ENCODE peak calls at places on chromosomes 12 and 14, in four cellular contexts. One of them, this sample, is unnamed.

GRCh38 chr14:90440592-90440991 is 43.8 kb downstream of the CALM1 start:
- DNase-seq in neural crest cell: no peak
- DNase-seq in heart left ventricle: no peak
- DNase-seq in DND-41: no peak
- DNase-seq in this sample: no peak

GRCh38 chr12:42323856-42324255 is 2.0 kb downstream of the ZCRB1 start:
- DNase-seq in DND-41: no peak
- DNase-seq in neural crest cell: no peak
- DNase-seq in heart left ventricle: no peak
- DNase-seq in this sample: no peak

GRCh38 chr14:20383032-20383431 is 30.3 kb downstream of the TEP1 start:
- DNase-seq in heart left ventricle: no peak
- DNase-seq in DND-41: no peak
- DNase-seq in neural crest cell: no peak
- DNase-seq in this sample: no peak

GRCh38 chr12:111589601-111590000 is 9.5 kb downstream of the ATXN2 start:
- DNase-seq in neural crest cell: no peak
- DNase-seq in heart left ventricle: no peak
- DNase-seq in DND-41: no peak
- DNase-seq in this sample: no peak

GRCh38 chr12:50222275-50222783 is 55.2 kb upstream of the CERS5 start:
- DNase-seq in DND-41: peak
- DNase-seq in neural crest cell: peak
- DNase-seq in heart left ventricle: peak
- DNase-seq in this sample: peak

GRCh38 chr12:24425601-24425970 is 476.1 kb upstream of the SOX5 start:
- DNase-seq in DND-41: peak
- DNase-seq in heart left ventricle: no peak
- DNase-seq in neural crest cell: no peak
- DNase-seq in this sample: peak

GRCh38 chr12:2282321-2282720 is 229.5 kb downstream of the CACNA1C start:
- DNase-seq in neural crest cell: no peak
- DNase-seq in DND-41: no peak
- DNase-seq in heart left ventricle: no peak
- DNase-seq in this sample: peak

GRCh38 chr14:68684466-68685418 is 108.1 kb downstream of the ZFP36L1 start:
- DNase-seq in neural crest cell: no peak
- DNase-seq in DND-41: no peak
- DNase-seq in heart left ventricle: no peak
- DNase-seq in this sample: no peak

GRCh38 chr14:68143341-68143807 is 323.8 kb downstream of the RAD51B start:
- DNase-seq in DND-41: peak
- DNase-seq in neural crest cell: no peak
- DNase-seq in heart left ventricle: peak
- DNase-seq in this sample: peak

GRCh38 chr14:22383515-22384166 is 205.4 kb downstream of the DAD1 start:
- DNase-seq in neural crest cell: no peak
- DNase-seq in heart left ventricle: no peak
- DNase-seq in DND-41: no peak
- DNase-seq in this sample: no peak

GRCh38 chr12:114218136-114218535 is 187.8 kb downstream of the TBX5 start:
- DNase-seq in DND-41: no peak
- DNase-seq in neural crest cell: no peak
- DNase-seq in heart left ventricle: no peak
- DNase-seq in this sample: no peak

GRCh38 chr12:114215766-114216165 is 190.2 kb downstream of the TBX5 start:
- DNase-seq in neural crest cell: no peak
- DNase-seq in DND-41: no peak
- DNase-seq in heart left ventricle: no peak
- DNase-seq in this sample: no peak

GRCh38 chr12:114209852-114210251 is 196.1 kb downstream of the TBX5 start:
- DNase-seq in heart left ventricle: no peak
- DNase-seq in neural crest cell: no peak
- DNase-seq in DND-41: no peak
- DNase-seq in this sample: no peak

GRCh38 chr12:114213055-114213561 is 192.8 kb downstream of the TBX5 start:
- DNase-seq in heart left ventricle: no peak
- DNase-seq in neural crest cell: no peak
- DNase-seq in DND-41: no peak
- DNase-seq in this sample: no peak
- TF ChIP-seq CTCF in heart left ventricle: peak
- TF ChIP-seq CTCF in neural crest cell: peak
- TF ChIP-seq CTCF in DND-41: no peak
- TF ChIP-seq CTCF in this sample: no peak

GRCh38 chr12:124059752-124060151 is 86.7 kb downstream of the ZNF664 start:
- DNase-seq in heart left ventricle: no peak
- DNase-seq in DND-41: no peak
- DNase-seq in neural crest cell: no peak
- DNase-seq in this sample: no peak

GRCh38 chr12:124055066-124055465 is 82.1 kb downstream of the ZNF664 start:
- DNase-seq in heart left ventricle: no peak
- DNase-seq in neural crest cell: no peak
- DNase-seq in DND-41: no peak
- DNase-seq in this sample: no peak

GRCh38 chr12:124057691-124058090 is 84.7 kb downstream of the ZNF664 start:
- DNase-seq in neural crest cell: no peak
- DNase-seq in heart left ventricle: no peak
- DNase-seq in DND-41: no peak
- DNase-seq in this sample: peak

GRCh38 chr12:124049451-124050094 is 76.6 kb downstream of the ZNF664 start:
- DNase-seq in DND-41: no peak
- DNase-seq in neural crest cell: no peak
- DNase-seq in heart left ventricle: no peak
- DNase-seq in this sample: no peak

GRCh38 chr12:124053855-124054254 is 80.8 kb downstream of the ZNF664 start:
- DNase-seq in heart left ventricle: peak
- DNase-seq in neural crest cell: peak
- DNase-seq in DND-41: no peak
- DNase-seq in this sample: peak
- TF ChIP-seq CTCF in heart left ventricle: peak
- TF ChIP-seq CTCF in neural crest cell: peak
- TF ChIP-seq CTCF in DND-41: peak
- TF ChIP-seq CTCF in this sample: peak

GRCh38 chr14:94598816-94599655 is 13.2 kb upstream of the SERPINA3 start:
- DNase-seq in heart left ventricle: peak
- DNase-seq in neural crest cell: peak
- DNase-seq in DND-41: no peak
- DNase-seq in this sample: peak
- TF ChIP-seq CTCF in heart left ventricle: no peak
- TF ChIP-seq CTCF in neural crest cell: no peak
- TF ChIP-seq CTCF in DND-41: no peak
- TF ChIP-seq CTCF in this sample: peak

GRCh38 chr12:52805739-52806138 is 8.2 kb downstream of the KRT4 start:
- DNase-seq in DND-41: no peak
- DNase-seq in neural crest cell: no peak
- DNase-seq in heart left ventricle: no peak
- DNase-seq in this sample: peak

GRCh38 chr12:52806821-52807543 is 6.9 kb downstream of the KRT4 start:
- DNase-seq in DND-41: no peak
- DNase-seq in heart left ventricle: no peak
- DNase-seq in neural crest cell: no peak
- DNase-seq in this sample: no peak

GRCh38 chr12:52805000-52805399 is 8.9 kb downstream of the KRT4 start:
- DNase-seq in neural crest cell: no peak
- DNase-seq in heart left ventricle: no peak
- DNase-seq in DND-41: no peak
- DNase-seq in this sample: no peak

GRCh38 chr12:52807544-52808470 is 6.1 kb downstream of the KRT4 start:
- DNase-seq in DND-41: no peak
- DNase-seq in neural crest cell: no peak
- DNase-seq in heart left ventricle: no peak
- DNase-seq in this sample: no peak

DNA sequence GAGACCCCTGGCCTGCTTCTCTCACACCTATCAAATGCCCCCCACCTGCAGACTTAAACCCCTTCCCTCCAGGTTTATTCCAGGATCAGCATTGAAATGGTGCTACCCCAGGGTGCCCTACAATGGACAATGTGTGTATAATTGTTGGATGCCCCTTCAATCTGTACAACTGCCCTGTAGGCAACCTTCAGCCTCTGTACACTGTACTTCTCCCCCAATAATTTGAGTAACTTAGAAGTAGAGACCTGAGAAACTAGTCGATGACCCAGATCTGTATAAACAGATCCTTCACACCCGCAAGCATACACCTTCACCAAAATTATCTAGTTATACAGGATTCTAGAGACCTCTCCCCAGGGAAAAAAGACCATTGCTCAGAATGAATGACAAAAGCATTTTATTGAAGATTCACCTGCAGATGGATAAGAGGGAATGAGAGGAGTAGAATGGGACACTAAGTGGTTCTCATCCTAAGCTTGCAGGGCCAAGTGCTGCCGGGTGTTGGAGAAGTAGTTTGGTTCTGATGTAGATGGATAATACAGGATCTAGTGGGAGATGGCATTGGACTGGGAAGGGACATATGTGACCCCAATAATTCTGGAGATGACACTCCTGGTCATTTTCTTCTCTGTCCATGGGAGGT is 7.6 kb downstream of the KRT4 start:
- DNase-seq in DND-41: no peak
- DNase-seq in neural crest cell: no peak
- DNase-seq in heart left ventricle: no peak
- DNase-seq in this sample: no peak
- TF ChIP-seq CTCF in DND-41: no peak
- TF ChIP-seq CTCF in neural crest cell: no peak
- TF ChIP-seq CTCF in heart left ventricle: no peak
- TF ChIP-seq CTCF in this sample: no peak

GRCh38 chr14:105020815-105021655 is at the start of gene CDCA4:
- DNase-seq in neural crest cell: peak
- DNase-seq in heart left ventricle: peak
- DNase-seq in DND-41: peak
- DNase-seq in this sample: peak

GRCh38 chr14:105023144-105023543 is 2.3 kb upstream of the CDCA4 start:
- DNase-seq in neural crest cell: no peak
- DNase-seq in DND-41: no peak
- DNase-seq in heart left ventricle: no peak
- DNase-seq in this sample: peak

GRCh38 chr14:105022276-105022670 is 1.4 kb upstream of the CDCA4 start:
- DNase-seq in heart left ventricle: no peak
- DNase-seq in neural crest cell: no peak
- DNase-seq in DND-41: no peak
- DNase-seq in this sample: no peak

GRCh38 chr14:105019861-105020814 is 745 bp downstream of the CDCA4 start:
- DNase-seq in heart left ventricle: no peak
- DNase-seq in DND-41: peak
- DNase-seq in neural crest cell: peak
- DNase-seq in this sample: peak

DNA sequence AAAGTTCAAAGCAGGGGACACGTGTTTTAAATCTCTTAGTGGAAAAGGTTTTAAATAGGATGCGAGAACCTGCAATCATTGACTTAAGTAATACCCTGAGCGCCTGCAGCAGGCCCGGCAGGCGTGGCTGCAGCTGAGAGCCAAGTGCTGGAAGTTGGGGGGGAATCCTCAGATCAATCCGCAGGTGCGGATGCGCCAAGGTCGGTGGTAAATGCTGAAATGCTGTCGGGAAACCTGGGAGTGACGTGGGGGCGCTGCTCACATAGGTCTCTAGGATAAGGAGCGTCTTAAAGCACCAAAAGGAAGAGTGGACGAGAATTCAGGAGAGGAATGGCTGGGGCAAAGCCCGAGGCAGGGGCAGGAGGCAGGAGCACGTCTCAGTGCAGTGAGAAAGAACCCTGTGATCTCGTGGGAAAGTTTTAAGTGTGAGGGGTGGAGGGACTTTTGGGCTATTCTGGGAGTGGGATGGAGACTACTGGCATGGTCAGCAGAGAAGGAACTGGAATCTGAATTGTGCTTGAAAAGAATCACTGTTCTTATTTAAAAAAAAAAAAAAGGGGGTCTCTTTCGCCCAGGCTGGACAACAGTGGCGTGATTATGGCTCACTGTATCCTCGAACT is 883 bp upstream of the CDCA4 start:
- DNase-seq in DND-41: peak
- DNase-seq in heart left ventricle: peak
- DNase-seq in neural crest cell: peak
- DNase-seq in this sample: peak
- TF ChIP-seq CTCF in DND-41: peak
- TF ChIP-seq CTCF in heart left ventricle: no peak
- TF ChIP-seq CTCF in neural crest cell: no peak
- TF ChIP-seq CTCF in this sample: peak

DNA sequence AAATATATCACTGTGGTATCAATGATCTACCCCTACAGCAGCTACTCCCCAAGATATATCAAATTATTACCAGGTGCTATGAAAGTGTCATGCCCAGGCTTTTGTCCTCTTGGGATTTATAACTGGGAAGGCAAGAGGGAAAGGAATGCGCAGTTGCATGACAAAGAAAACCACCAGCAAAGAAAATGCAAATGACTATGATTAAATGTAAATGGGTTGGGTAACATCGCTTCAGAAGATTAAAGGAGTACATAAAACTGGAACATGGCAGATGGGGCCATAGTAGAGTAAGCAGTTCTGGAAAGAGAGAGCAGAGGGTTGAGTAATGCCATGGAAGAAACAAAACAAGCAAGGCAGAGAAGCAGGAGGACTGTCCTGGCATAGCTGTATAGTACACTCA is 493.1 kb downstream of the NOVA1 start:
- DNase-seq in heart left ventricle: no peak
- DNase-seq in DND-41: no peak
- DNase-seq in neural crest cell: no peak
- DNase-seq in this sample: no peak
- TF ChIP-seq CTCF in heart left ventricle: no peak
- TF ChIP-seq CTCF in DND-41: no peak
- TF ChIP-seq CTCF in neural crest cell: no peak
- TF ChIP-seq CTCF in this sample: no peak

GRCh38 chr14:88255196-88255595 is 67.9 kb downstream of the KCNK10 start:
- DNase-seq in DND-41: no peak
- DNase-seq in neural crest cell: no peak
- DNase-seq in heart left ventricle: no peak
- DNase-seq in this sample: no peak
- TF ChIP-seq CTCF in DND-41: no peak
- TF ChIP-seq CTCF in neural crest cell: no peak
- TF ChIP-seq CTCF in heart left ventricle: no peak
- TF ChIP-seq CTCF in this sample: no peak

GRCh38 chr12:54017027-54017788 is 8.4 kb downstream of the HOXC8 start:
- DNase-seq in DND-41: no peak
- DNase-seq in heart left ventricle: no peak
- DNase-seq in neural crest cell: no peak
- DNase-seq in this sample: no peak
- TF ChIP-seq CTCF in DND-41: peak
- TF ChIP-seq CTCF in heart left ventricle: no peak
- TF ChIP-seq CTCF in neural crest cell: no peak
- TF ChIP-seq CTCF in this sample: no peak